ENCODE peak calls at places on chromosomes 3 and 15, in four cellular contexts. One of them, this sample, is unnamed.

GRCh38 chr15:100879461-100880138 is at the start of gene ALDH1A3:
- DNase-seq in naive thymus-derived CD4-positive, alpha-beta T cell: no peak
- DNase-seq in cardiac muscle cell: peak
- DNase-seq in ACHN: peak
- DNase-seq in this sample: peak

GRCh38 chr3:126983653-126984390 is 907 bp downstream of the PLXNA1 start:
- DNase-seq in cardiac muscle cell: peak
- DNase-seq in naive thymus-derived CD4-positive, alpha-beta T cell: peak
- DNase-seq in ACHN: peak
- DNase-seq in this sample: peak

GRCh38 chr3:97763586-97764148 is 891 bp upstream of the ARL6 start:
- DNase-seq in cardiac muscle cell: peak
- DNase-seq in naive thymus-derived CD4-positive, alpha-beta T cell: no peak
- DNase-seq in ACHN: no peak
- DNase-seq in this sample: no peak

GRCh38 chr15:38461089-38461833 is 7.3 kb downstream of the FAM98B start:
- DNase-seq in ACHN: no peak
- DNase-seq in cardiac muscle cell: peak
- DNase-seq in naive thymus-derived CD4-positive, alpha-beta T cell: no peak
- DNase-seq in this sample: no peak

GRCh38 chr3:159249472-159250131 is 447.7 kb downstream of the MFSD1 start:
- DNase-seq in ACHN: no peak
- DNase-seq in cardiac muscle cell: no peak
- DNase-seq in naive thymus-derived CD4-positive, alpha-beta T cell: no peak
- DNase-seq in this sample: no peak

GRCh38 chr3:194166682-194167479 is 30.9 kb downstream of the HES1 start:
- DNase-seq in ACHN: no peak
- DNase-seq in naive thymus-derived CD4-positive, alpha-beta T cell: no peak
- DNase-seq in cardiac muscle cell: peak
- DNase-seq in this sample: peak

GRCh38 chr3:83890763-83891135 is 1068.0 kb upstream of the CADM2 start:
- DNase-seq in naive thymus-derived CD4-positive, alpha-beta T cell: no peak
- DNase-seq in ACHN: no peak
- DNase-seq in cardiac muscle cell: no peak
- DNase-seq in this sample: no peak

GRCh38 chr3:61448378-61448777 is 113.0 kb upstream of the PTPRG start:
- DNase-seq in naive thymus-derived CD4-positive, alpha-beta T cell: no peak
- DNase-seq in cardiac muscle cell: peak
- DNase-seq in ACHN: no peak
- DNase-seq in this sample: no peak

GRCh38 chr15:68384451-68385239 is 47.3 kb downstream of the ITGA11 start:
- DNase-seq in naive thymus-derived CD4-positive, alpha-beta T cell: no peak
- DNase-seq in ACHN: peak
- DNase-seq in cardiac muscle cell: peak
- DNase-seq in this sample: no peak

This sample was measured in thyroid gland.